ENCODE peak calls at places on chromosomes 2 and 18, in seven cellular contexts. One of them, this sample, is unnamed.

GRCh38 chr2:120241709-120242108 is 10.9 kb upstream of the RALB start:
- DNase-seq in suprapubic skin: no peak
- DNase-seq in omental fat pad: no peak
- DNase-seq in astrocyte of the spinal cord: no peak
- DNase-seq in tibial nerve: no peak
- DNase-seq in upper lobe of right lung: no peak
- DNase-seq in body of pancreas: no peak
- DNase-seq in this sample: no peak

GRCh38 chr2:7026740-7027139 is 109.5 kb downstream of the RNF144A start:
- DNase-seq in suprapubic skin: no peak
- DNase-seq in omental fat pad: no peak
- DNase-seq in astrocyte of the spinal cord: peak
- DNase-seq in tibial nerve: no peak
- DNase-seq in upper lobe of right lung: no peak
- DNase-seq in body of pancreas: no peak
- DNase-seq in this sample: no peak

GRCh38 chr2:233021771-233022170 is 8.7 kb upstream of the NGEF start:
- DNase-seq in suprapubic skin: no peak
- DNase-seq in omental fat pad: no peak
- DNase-seq in astrocyte of the spinal cord: no peak
- DNase-seq in tibial nerve: no peak
- DNase-seq in upper lobe of right lung: no peak
- DNase-seq in body of pancreas: no peak
- DNase-seq in this sample: no peak

GRCh38 chr2:94870392-94871225 is 621 bp upstream of the TEKT4 start:
- DNase-seq in suprapubic skin: peak
- DNase-seq in omental fat pad: no peak
- DNase-seq in astrocyte of the spinal cord: no peak
- DNase-seq in tibial nerve: no peak
- DNase-seq in upper lobe of right lung: peak
- DNase-seq in body of pancreas: no peak
- DNase-seq in this sample: no peak

GRCh38 chr2:189402932-189403331 is 38.3 kb upstream of the WDR75 start:
- DNase-seq in suprapubic skin: no peak
- DNase-seq in omental fat pad: no peak
- DNase-seq in astrocyte of the spinal cord: peak
- DNase-seq in tibial nerve: no peak
- DNase-seq in upper lobe of right lung: no peak
- DNase-seq in body of pancreas: no peak
- DNase-seq in this sample: no peak

GRCh38 chr2:46873632-46874068 is 42.0 kb downstream of the MCFD2 start:
- DNase-seq in suprapubic skin: no peak
- DNase-seq in omental fat pad: peak
- DNase-seq in astrocyte of the spinal cord: peak
- DNase-seq in tibial nerve: peak
- DNase-seq in upper lobe of right lung: peak
- DNase-seq in body of pancreas: no peak
- DNase-seq in this sample: no peak

GRCh38 chr18:10558243-10558966 is 32.6 kb downstream of the NAPG start:
- DNase-seq in suprapubic skin: no peak
- DNase-seq in omental fat pad: no peak
- DNase-seq in astrocyte of the spinal cord: no peak
- DNase-seq in tibial nerve: no peak
- DNase-seq in upper lobe of right lung: no peak
- DNase-seq in body of pancreas: no peak
- DNase-seq in this sample: no peak

GRCh38 chr18:53991202-53991601 is 233.3 kb downstream of the MBD2 start:
- DNase-seq in suprapubic skin: no peak
- DNase-seq in omental fat pad: no peak
- DNase-seq in astrocyte of the spinal cord: peak
- DNase-seq in tibial nerve: no peak
- DNase-seq in upper lobe of right lung: no peak
- DNase-seq in body of pancreas: no peak
- DNase-seq in this sample: no peak

GRCh38 chr2:76050196-76050595 is 339.5 kb upstream of the GCFC2 start:
- DNase-seq in suprapubic skin: no peak
- DNase-seq in omental fat pad: no peak
- DNase-seq in astrocyte of the spinal cord: no peak
- DNase-seq in tibial nerve: no peak
- DNase-seq in upper lobe of right lung: no peak
- DNase-seq in body of pancreas: no peak
- DNase-seq in this sample: no peak

GRCh38 chr2:75709297-75709696 is 1.4 kb downstream of the GCFC2 start:
- DNase-seq in suprapubic skin: no peak
- DNase-seq in omental fat pad: no peak
- DNase-seq in astrocyte of the spinal cord: no peak
- DNase-seq in tibial nerve: no peak
- DNase-seq in upper lobe of right lung: no peak
- DNase-seq in body of pancreas: no peak
- DNase-seq in this sample: no peak

GRCh38 chr18:46395795-46396194 is 261.2 kb downstream of the LOXHD1 start:
- DNase-seq in suprapubic skin: no peak
- DNase-seq in omental fat pad: no peak
- DNase-seq in astrocyte of the spinal cord: no peak
- DNase-seq in tibial nerve: no peak
- DNase-seq in upper lobe of right lung: no peak
- DNase-seq in body of pancreas: no peak
- DNase-seq in this sample: no peak

GRCh38 chr18:416928-417327 is 83.6 kb downstream of the COLEC12 start:
- DNase-seq in suprapubic skin: no peak
- DNase-seq in omental fat pad: no peak
- DNase-seq in astrocyte of the spinal cord: no peak
- DNase-seq in tibial nerve: no peak
- DNase-seq in upper lobe of right lung: no peak
- DNase-seq in body of pancreas: no peak
- DNase-seq in this sample: no peak

GRCh38 chr18:61893971-61894750 is 1.4 kb upstream of the RNF152 start:
- DNase-seq in suprapubic skin: peak
- DNase-seq in omental fat pad: no peak
- DNase-seq in astrocyte of the spinal cord: peak
- DNase-seq in tibial nerve: peak
- DNase-seq in upper lobe of right lung: peak
- DNase-seq in body of pancreas: peak
- DNase-seq in this sample: peak

GRCh38 chr18:13302611-13303267 is 84.2 kb downstream of the LDLRAD4 start:
- DNase-seq in suprapubic skin: no peak
- DNase-seq in omental fat pad: no peak
- DNase-seq in astrocyte of the spinal cord: no peak
- DNase-seq in tibial nerve: no peak
- DNase-seq in upper lobe of right lung: no peak
- DNase-seq in body of pancreas: no peak
- DNase-seq in this sample: no peak

GRCh38 chr2:172613610-172614231 is 57.8 kb downstream of the PDK1 start:
- DNase-seq in suprapubic skin: no peak
- DNase-seq in omental fat pad: no peak
- DNase-seq in astrocyte of the spinal cord: no peak
- DNase-seq in tibial nerve: no peak
- DNase-seq in upper lobe of right lung: no peak
- DNase-seq in body of pancreas: no peak
- DNase-seq in this sample: no peak

GRCh38 chr2:207315131-207315530 is 149.4 kb upstream of the KLF7 start:
- DNase-seq in suprapubic skin: no peak
- DNase-seq in omental fat pad: no peak
- DNase-seq in astrocyte of the spinal cord: peak
- DNase-seq in tibial nerve: no peak
- DNase-seq in upper lobe of right lung: no peak
- DNase-seq in body of pancreas: no peak
- DNase-seq in this sample: no peak

GRCh38 chr2:40403233-40403841 is 48.6 kb downstream of the SLC8A1 start:
- DNase-seq in suprapubic skin: no peak
- DNase-seq in omental fat pad: no peak
- DNase-seq in astrocyte of the spinal cord: peak
- DNase-seq in tibial nerve: no peak
- DNase-seq in upper lobe of right lung: no peak
- DNase-seq in body of pancreas: no peak
- DNase-seq in this sample: no peak

GRCh38 chr2:946073-947005 is 4.3 kb upstream of the SNTG2 start:
- DNase-seq in suprapubic skin: no peak
- DNase-seq in omental fat pad: no peak
- DNase-seq in astrocyte of the spinal cord: no peak
- DNase-seq in tibial nerve: no peak
- DNase-seq in upper lobe of right lung: no peak
- DNase-seq in body of pancreas: no peak
- DNase-seq in this sample: no peak

DNA sequence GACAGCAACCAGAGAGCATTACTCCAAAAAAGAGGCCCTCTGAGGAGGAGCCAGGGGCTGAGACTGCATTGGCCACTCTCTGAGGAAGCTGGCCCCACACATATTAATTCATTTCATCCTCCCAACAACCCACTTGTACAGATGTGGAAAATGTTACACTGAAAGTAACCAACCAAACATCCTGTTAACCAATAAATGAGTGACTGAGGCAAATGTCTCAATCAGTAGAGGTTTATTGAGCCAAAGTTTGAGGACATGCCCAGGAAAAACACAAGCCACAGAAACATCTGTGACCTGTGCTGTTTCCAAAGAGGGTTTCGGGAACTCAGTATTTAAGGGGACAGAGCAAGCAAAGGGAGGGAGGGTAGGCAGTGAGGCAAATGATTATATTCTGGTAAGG is 53.0 kb downstream of the SKA1 start:
- DNase-seq in suprapubic skin: no peak
- DNase-seq in omental fat pad: no peak
- DNase-seq in astrocyte of the spinal cord: no peak
- DNase-seq in tibial nerve: no peak
- DNase-seq in upper lobe of right lung: no peak
- DNase-seq in body of pancreas: no peak
- DNase-seq in this sample: no peak
- TF ChIP-seq CTCF in suprapubic skin: no peak
- TF ChIP-seq CTCF in omental fat pad: no peak
- TF ChIP-seq CTCF in astrocyte of the spinal cord: no peak
- TF ChIP-seq CTCF in tibial nerve: no peak
- TF ChIP-seq CTCF in upper lobe of right lung: no peak
- TF ChIP-seq CTCF in body of pancreas: no peak
- TF ChIP-seq CTCF in this sample: no peak

GRCh38 chr2:100987536-100987935 is 14.6 kb upstream of the RPL31 start:
- DNase-seq in suprapubic skin: no peak
- DNase-seq in omental fat pad: no peak
- DNase-seq in astrocyte of the spinal cord: no peak
- DNase-seq in tibial nerve: no peak
- DNase-seq in upper lobe of right lung: no peak
- DNase-seq in body of pancreas: no peak
- DNase-seq in this sample: no peak

GRCh38 chr2:100987974-100988373 is 14.1 kb upstream of the RPL31 start:
- DNase-seq in suprapubic skin: no peak
- DNase-seq in omental fat pad: no peak
- DNase-seq in astrocyte of the spinal cord: no peak
- DNase-seq in tibial nerve: no peak
- DNase-seq in upper lobe of right lung: no peak
- DNase-seq in body of pancreas: no peak
- DNase-seq in this sample: no peak

GRCh38 chr2:100984892-100985307 is 17.2 kb upstream of the RPL31 start:
- DNase-seq in suprapubic skin: no peak
- DNase-seq in omental fat pad: peak
- DNase-seq in astrocyte of the spinal cord: peak
- DNase-seq in tibial nerve: peak
- DNase-seq in upper lobe of right lung: peak
- DNase-seq in body of pancreas: peak
- DNase-seq in this sample: peak

GRCh38 chr2:100983684-100984310 is 18.3 kb upstream of the RPL31 start:
- DNase-seq in suprapubic skin: no peak
- DNase-seq in omental fat pad: no peak
- DNase-seq in astrocyte of the spinal cord: no peak
- DNase-seq in tibial nerve: no peak
- DNase-seq in upper lobe of right lung: no peak
- DNase-seq in body of pancreas: no peak
- DNase-seq in this sample: no peak

GRCh38 chr2:100986157-100986556 is 15.9 kb upstream of the RPL31 start:
- DNase-seq in suprapubic skin: no peak
- DNase-seq in omental fat pad: no peak
- DNase-seq in astrocyte of the spinal cord: no peak
- DNase-seq in tibial nerve: no peak
- DNase-seq in upper lobe of right lung: no peak
- DNase-seq in body of pancreas: no peak
- DNase-seq in this sample: no peak
- TF ChIP-seq CTCF in suprapubic skin: no peak
- TF ChIP-seq CTCF in omental fat pad: no peak
- TF ChIP-seq CTCF in astrocyte of the spinal cord: no peak
- TF ChIP-seq CTCF in tibial nerve: no peak
- TF ChIP-seq CTCF in upper lobe of right lung: no peak
- TF ChIP-seq CTCF in body of pancreas: no peak
- TF ChIP-seq CTCF in this sample: no peak

GRCh38 chr2:217138284-217138683 is 278.4 kb upstream of the TNP1 start:
- DNase-seq in suprapubic skin: no peak
- DNase-seq in omental fat pad: no peak
- DNase-seq in astrocyte of the spinal cord: no peak
- DNase-seq in tibial nerve: no peak
- DNase-seq in upper lobe of right lung: no peak
- DNase-seq in body of pancreas: no peak
- DNase-seq in this sample: no peak

GRCh38 chr2:217147751-217148318 is 288.0 kb upstream of the TNP1 start:
- DNase-seq in suprapubic skin: no peak
- DNase-seq in omental fat pad: no peak
- DNase-seq in astrocyte of the spinal cord: no peak
- DNase-seq in tibial nerve: no peak
- DNase-seq in upper lobe of right lung: no peak
- DNase-seq in body of pancreas: no peak
- DNase-seq in this sample: no peak

DNA sequence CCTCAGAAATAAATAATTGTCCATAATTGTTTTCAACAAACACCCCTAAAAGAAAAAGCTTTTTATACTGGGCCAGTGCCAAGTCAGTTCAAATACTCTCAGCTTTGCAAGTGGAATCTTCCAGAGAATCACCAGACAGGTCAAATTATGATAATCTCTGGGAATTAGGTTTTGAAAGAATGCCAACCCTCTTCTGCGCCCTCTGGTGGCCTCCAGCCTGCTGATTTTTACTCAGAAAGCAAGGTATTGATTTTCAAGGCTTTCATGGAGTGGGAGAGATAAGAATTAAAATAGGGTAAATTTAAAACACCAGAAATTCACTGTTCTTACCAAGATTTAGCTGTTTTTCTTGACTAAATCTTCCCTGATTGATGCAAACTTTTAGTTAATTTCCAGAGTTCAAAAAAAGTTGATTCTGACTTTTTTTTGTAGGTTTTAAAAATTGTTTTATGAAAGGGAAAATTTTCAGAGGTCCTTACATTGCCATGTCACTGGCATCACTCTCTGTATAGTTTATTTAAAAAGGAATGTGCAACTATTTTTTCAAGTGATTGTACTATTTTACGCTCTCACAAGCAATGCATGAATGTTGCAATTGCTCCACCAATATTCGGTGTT is 282.9 kb upstream of the TNP1 start:
- DNase-seq in suprapubic skin: no peak
- DNase-seq in omental fat pad: no peak
- DNase-seq in astrocyte of the spinal cord: peak
- DNase-seq in tibial nerve: no peak
- DNase-seq in upper lobe of right lung: no peak
- DNase-seq in body of pancreas: peak
- DNase-seq in this sample: no peak
- TF ChIP-seq CTCF in suprapubic skin: no peak
- TF ChIP-seq CTCF in omental fat pad: no peak
- TF ChIP-seq CTCF in astrocyte of the spinal cord: peak
- TF ChIP-seq CTCF in tibial nerve: no peak
- TF ChIP-seq CTCF in upper lobe of right lung: peak
- TF ChIP-seq CTCF in body of pancreas: peak
- TF ChIP-seq CTCF in this sample: peak

DNA sequence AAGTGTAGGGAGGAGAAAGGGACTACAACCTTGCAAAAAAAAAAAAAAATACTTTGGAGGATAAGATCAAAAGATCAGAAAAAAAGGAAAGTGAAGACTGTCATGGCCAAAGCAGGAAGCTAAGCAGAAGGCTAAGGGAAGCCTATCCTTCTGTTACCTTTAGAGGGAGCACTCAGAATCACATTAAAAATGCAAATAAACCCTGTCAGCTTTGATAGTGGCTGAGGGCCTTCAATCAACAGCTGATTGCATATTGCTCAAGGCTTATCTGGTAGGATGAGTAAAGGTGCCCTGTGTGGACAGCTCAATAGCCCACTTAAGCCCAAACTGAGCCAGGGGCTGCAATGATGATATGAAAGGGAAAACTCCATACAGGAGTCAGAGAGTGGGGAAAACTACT is 1021.2 kb downstream of the LRP1B start:
- DNase-seq in suprapubic skin: no peak
- DNase-seq in omental fat pad: no peak
- DNase-seq in astrocyte of the spinal cord: no peak
- DNase-seq in tibial nerve: no peak
- DNase-seq in upper lobe of right lung: no peak
- DNase-seq in body of pancreas: no peak
- DNase-seq in this sample: no peak
- TF ChIP-seq CTCF in suprapubic skin: no peak
- TF ChIP-seq CTCF in omental fat pad: no peak
- TF ChIP-seq CTCF in astrocyte of the spinal cord: peak
- TF ChIP-seq CTCF in tibial nerve: no peak
- TF ChIP-seq CTCF in upper lobe of right lung: no peak
- TF ChIP-seq CTCF in body of pancreas: no peak
- TF ChIP-seq CTCF in this sample: peak

This sample was measured in D721Med.